ENCODE peak calls at places on chromosomes 4 and X, in nine cellular contexts. I, A, J, O, L, G, H, Z and X are unnamed samples.

GRCh38 chr4:76624271-76624681 is 189.2 kb downstream of the SHROOM3 start:
- DNase-seq in I (no peak), A (no peak), J (no peak), O (no peak), L (peak), G (peak), H (peak), Z (no peak), X (peak)

GRCh38 chrX:37755073-37755472 is 24.8 kb upstream of the CYBB start:
- DNase-seq in I (peak), A (no peak), J (no peak), O (no peak), L (no peak), G (no peak), H (no peak), Z (no peak), X (no peak)

GRCh38 chr4:145775406-145775805 is 95.5 kb downstream of the C4orf51 start:
- DNase-seq in I (no peak), A (no peak), J (no peak), O (no peak), L (no peak), G (no peak), H (no peak), Z (no peak), X (no peak)

GRCh38 chr4:26609398-26609797 is 25.5 kb downstream of the TBC1D19 start:
- DNase-seq in I (no peak), A (no peak), J (no peak), O (no peak), L (no peak), G (no peak), H (no peak), Z (no peak), X (no peak)

GRCh38 chr4:59612235-59612634 is 1587.9 kb upstream of the ADGRL3 start:
- DNase-seq in I (no peak), A (no peak), J (no peak), O (no peak), L (peak), G (no peak), H (no peak), Z (no peak), X (no peak)

GRCh38 chrX:100994352-100995281 is 25.1 kb downstream of the ARL13A start:
- DNase-seq in I (no peak), A (no peak), J (no peak), O (no peak), L (peak), G (no peak), H (no peak), Z (no peak), X (no peak)

GRCh38 chrX:103063918-103064434 is at the start of gene BEX1:
- DNase-seq in I (peak), A (no peak), J (peak), O (peak), L (no peak), G (peak), H (peak), Z (no peak), X (no peak)

GRCh38 chrX:22135994-22136684 is 104.0 kb downstream of the PHEX start:
- DNase-seq in I (no peak), A (no peak), J (no peak), O (no peak), L (peak), G (peak), H (no peak), Z (no peak), X (no peak)

GRCh38 chr4:4329496-4329895 is 39.4 kb downstream of the ZBTB49 start:
- DNase-seq in I (no peak), A (no peak), J (no peak), O (no peak), L (no peak), G (no peak), H (no peak), Z (no peak), X (peak)

GRCh38 chr4:156084312-156084811 is 130.7 kb upstream of the CTSO start:
- DNase-seq in I (no peak), A (no peak), J (no peak), O (no peak), L (no peak), G (no peak), H (no peak), Z (no peak), X (no peak)

GRCh38 chr4:111064342-111064993 is 441.6 kb upstream of the PITX2 start:
- DNase-seq in I (no peak), A (no peak), J (no peak), O (peak), L (peak), G (no peak), H (no peak), Z (no peak), X (no peak)

GRCh38 chr4:83894831-83895230 is 358.9 kb downstream of the GPAT3 start:
- DNase-seq in I (no peak), A (no peak), J (no peak), O (no peak), L (no peak), G (no peak), H (no peak), Z (no peak), X (no peak)

GRCh38 chr4:174461438-174462106 is 60.7 kb downstream of the HPGD start:
- DNase-seq in I (peak), A (no peak), J (no peak), O (no peak), L (no peak), G (no peak), H (no peak), Z (no peak), X (no peak)

GRCh38 chrX:43514820-43515219 is 141.3 kb upstream of the MAOA start:
- DNase-seq in I (no peak), A (no peak), J (no peak), O (no peak), L (no peak), G (no peak), H (no peak), Z (no peak), X (no peak)

GRCh38 chrX:50180073-50180940 is 20.5 kb downstream of the AKAP4 start:
- DNase-seq in I (no peak), A (no peak), J (no peak), O (no peak), L (no peak), G (peak), H (no peak), Z (no peak), X (no peak)

GRCh38 chr4:56641494-56642051 is 39.5 kb downstream of the HOPX start:
- DNase-seq in I (no peak), A (no peak), J (no peak), O (no peak), L (peak), G (no peak), H (no peak), Z (no peak), X (no peak)

GRCh38 chr4:25486171-25486570 is 109.1 kb downstream of the ANAPC4 start:
- DNase-seq in I (no peak), A (no peak), J (no peak), O (no peak), L (no peak), G (no peak), H (no peak), Z (no peak), X (no peak)

GRCh38 chr4:38753021-38753806 is 29.6 kb downstream of the TLR10 start:
- DNase-seq in I (peak), A (no peak), J (no peak), O (peak), L (peak), G (peak), H (peak), Z (peak), X (peak)

GRCh38 chr4:92514632-92515031 is 210.9 kb downstream of the GRID2 start:
- DNase-seq in I (no peak), A (no peak), J (no peak), O (no peak), L (no peak), G (no peak), H (no peak), Z (no peak), X (no peak)

GRCh38 chr4:107734120-107734519 is 14.1 kb upstream of the PAPSS1 start:
- DNase-seq in I (no peak), A (no peak), J (no peak), O (no peak), L (no peak), G (no peak), H (no peak), Z (no peak), X (no peak)

GRCh38 chr4:111601671-111602070 is 543.6 kb upstream of the FAM241A start:
- DNase-seq in I (no peak), A (no peak), J (no peak), O (no peak), L (peak), G (no peak), H (no peak), Z (no peak), X (no peak)

GRCh38 chr4:150087007-150087406 is 8.8 kb downstream of the DCLK2 start:
- DNase-seq in I (no peak), A (no peak), J (no peak), O (no peak), L (no peak), G (no peak), H (no peak), Z (no peak), X (no peak)

GRCh38 chr4:74370912-74371311 is 6.0 kb downstream of the EREG start:
- DNase-seq in I (peak), A (no peak), J (no peak), O (no peak), L (peak), G (peak), H (no peak), Z (no peak), X (no peak)

GRCh38 chr4:137125011-137125410 is 407.3 kb downstream of the PCDH18 start:
- DNase-seq in I (no peak), A (no peak), J (no peak), O (no peak), L (peak), G (no peak), H (no peak), Z (no peak), X (no peak)

GRCh38 chr4:23324291-23324690 is 565.6 kb downstream of the PPARGC1A start:
- DNase-seq in I (no peak), A (no peak), J (no peak), O (no peak), L (no peak), G (no peak), H (no peak), Z (no peak), X (no peak)

GRCh38 chr4:135186002-135186401 is 984.4 kb upstream of the PABPC4L start:
- DNase-seq in I (no peak), A (no peak), J (no peak), O (peak), L (no peak), G (no peak), H (no peak), Z (no peak), X (no peak)

GRCh38 chr4:165156906-165157305 is 44.2 kb upstream of the TMEM192 start:
- DNase-seq in I (no peak), A (no peak), J (no peak), O (no peak), L (no peak), G (no peak), H (no peak), Z (no peak), X (no peak)

GRCh38 chr4:31130930-31131329 is 410.8 kb downstream of the PCDH7 start:
- DNase-seq in I (no peak), A (no peak), J (no peak), O (no peak), L (no peak), G (no peak), H (no peak), Z (no peak), X (no peak)

GRCh38 chrX:123215397-123216089 is 31.5 kb downstream of the GRIA3 start:
- DNase-seq in I (no peak), A (no peak), J (no peak), O (no peak), L (no peak), G (peak), H (peak), Z (no peak), X (no peak)

GRCh38 chr4:6854098-6854744 is 55.4 kb upstream of the TBC1D14 start:
- DNase-seq in I (no peak), A (no peak), J (no peak), O (no peak), L (no peak), G (no peak), H (no peak), Z (no peak), X (no peak)

GRCh38 chr4:182449960-182450359 is 206.8 kb downstream of the TENM3 start:
- DNase-seq in I (no peak), A (no peak), J (no peak), O (no peak), L (no peak), G (no peak), H (no peak), Z (no peak), X (no peak)

GRCh38 chrX:7047951-7048350 is 99.6 kb upstream of the STS start:
- DNase-seq in I (no peak), A (no peak), J (no peak), O (no peak), L (no peak), G (no peak), H (no peak), Z (no peak), X (no peak)

GRCh38 chr4:85005865-85006377 is 39.4 kb upstream of the WDFY3 start:
- DNase-seq in I (no peak), A (no peak), J (no peak), O (no peak), L (peak), G (no peak), H (no peak), Z (no peak), X (no peak)

GRCh38 chrX:154539077-154539476 is 7.6 kb downstream of the G6PD start:
- DNase-seq in I (no peak), A (no peak), J (no peak), O (no peak), L (no peak), G (no peak), H (no peak), Z (no peak), X (no peak)

GRCh38 chr4:137524642-137525384 is 7.5 kb downstream of the PCDH18 start:
- DNase-seq in I (no peak), A (no peak), J (no peak), O (no peak), L (peak), G (no peak), H (no peak), Z (no peak), X (no peak)

GRCh38 chr4:183099537-183100297 is 660 bp downstream of the WWC2 start:
- DNase-seq in I (no peak), A (no peak), J (peak), O (no peak), L (no peak), G (peak), H (peak), Z (no peak), X (peak)

GRCh38 chr4:176548571-176548970 is 228.8 kb downstream of the SPCS3 start:
- DNase-seq in I (no peak), A (no peak), J (no peak), O (no peak), L (peak), G (no peak), H (no peak), Z (no peak), X (no peak)

GRCh38 chr4:20203508-20203907 is 48.2 kb upstream of the SLIT2 start:
- DNase-seq in I (no peak), A (no peak), J (no peak), O (no peak), L (peak), G (no peak), H (no peak), Z (no peak), X (peak)

GRCh38 chr4:4327652-4328121 is 37.6 kb downstream of the ZBTB49 start:
- DNase-seq in I (no peak), A (no peak), J (no peak), O (peak), L (no peak), G (peak), H (peak), Z (peak), X (no peak)

GRCh38 chrX:118824173-118824782 is 654 bp downstream of the ZCCHC12 start:
- DNase-seq in I (no peak), A (no peak), J (no peak), O (no peak), L (no peak), G (no peak), H (no peak), Z (no peak), X (no peak)
- H3K4me3 ChIP-seq in I (peak), A (no peak), J (peak), O (peak), L (no peak), G (peak), H (peak), Z (peak), X (no peak)

GRCh38 chrX:41145920-41146608 is 60.8 kb downstream of the USP9X start:
- DNase-seq in I (no peak), A (no peak), J (no peak), O (no peak), L (peak), G (no peak), H (no peak), Z (no peak), X (no peak)
- TF ChIP-seq CTCF in I (no peak), A (peak), J (no peak), O (no peak), L (peak), G (no peak), H (no peak), Z (no peak), X (no peak)

GRCh38 chr4:114396808-114397207 is 201.8 kb upstream of the UGT8 start:
- DNase-seq in I (no peak), A (no peak), J (no peak), O (no peak), L (no peak), G (no peak), H (no peak), Z (no peak), X (no peak)
- TF ChIP-seq POLR2A in I (no peak), A (no peak), J (no peak), O (no peak), L (no peak), G (no peak), H (no peak), Z (no peak), X (no peak)

DNA sequence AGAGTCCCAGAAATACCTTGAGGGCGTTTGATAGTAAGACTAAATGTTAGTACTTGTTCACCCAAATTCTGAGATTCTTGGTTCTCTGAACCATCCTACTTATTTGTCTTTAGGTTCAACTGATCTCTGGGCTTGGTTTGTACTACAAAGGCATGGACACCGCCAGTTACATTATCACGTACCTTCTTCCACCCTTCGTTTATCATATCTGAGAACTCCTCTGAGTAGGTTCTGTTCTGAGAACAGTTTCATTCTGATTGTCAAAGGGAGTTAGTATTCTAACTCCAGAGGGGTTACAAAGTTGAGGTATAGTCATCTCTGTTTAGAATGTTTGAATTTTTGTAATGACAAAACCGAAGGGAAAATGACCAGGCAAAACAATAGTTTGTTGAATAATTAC is 19.3 kb downstream of the ZFX start:
- DNase-seq in I (no peak), A (no peak), J (no peak), O (no peak), L (no peak), G (no peak), H (no peak), Z (no peak), X (no peak)
- H3K4me3 ChIP-seq in I (no peak), A (no peak), J (no peak), O (no peak), L (no peak), G (no peak), H (no peak), Z (no peak), X (no peak)

DNA sequence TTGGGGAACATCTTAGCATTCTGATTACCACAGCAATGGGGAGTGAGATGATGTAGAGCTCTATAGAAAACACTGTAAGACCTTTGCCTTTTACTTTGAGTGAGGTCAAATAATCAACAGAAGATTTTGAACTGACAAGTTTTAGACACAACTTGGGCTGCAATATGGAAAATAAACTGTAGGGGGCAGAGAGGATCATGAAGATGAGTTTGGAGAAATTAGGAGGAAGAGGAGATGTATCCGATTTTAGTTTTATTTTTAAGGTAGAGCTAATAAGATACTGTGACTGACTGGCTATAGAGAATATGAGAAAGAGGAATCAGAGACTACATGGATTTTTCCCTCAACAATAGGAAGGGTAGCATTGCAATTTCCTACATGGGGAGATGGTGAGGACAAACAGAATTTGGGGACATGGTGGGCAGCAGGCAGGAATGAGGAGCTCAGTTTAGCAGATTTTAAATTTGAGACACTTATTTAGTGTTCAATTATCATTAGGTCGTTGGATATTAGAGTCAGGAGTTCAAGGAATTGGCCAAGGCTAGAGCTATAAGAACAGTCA is 563.1 kb downstream of the INPP4B start:
- DNase-seq in I (no peak), A (no peak), J (no peak), O (no peak), L (no peak), G (peak), H (no peak), Z (no peak), X (no peak)
- TF ChIP-seq CTCF in I (peak), A (peak), J (peak), O (peak), L (peak), G (peak), H (peak), Z (peak), X (no peak)

DNA sequence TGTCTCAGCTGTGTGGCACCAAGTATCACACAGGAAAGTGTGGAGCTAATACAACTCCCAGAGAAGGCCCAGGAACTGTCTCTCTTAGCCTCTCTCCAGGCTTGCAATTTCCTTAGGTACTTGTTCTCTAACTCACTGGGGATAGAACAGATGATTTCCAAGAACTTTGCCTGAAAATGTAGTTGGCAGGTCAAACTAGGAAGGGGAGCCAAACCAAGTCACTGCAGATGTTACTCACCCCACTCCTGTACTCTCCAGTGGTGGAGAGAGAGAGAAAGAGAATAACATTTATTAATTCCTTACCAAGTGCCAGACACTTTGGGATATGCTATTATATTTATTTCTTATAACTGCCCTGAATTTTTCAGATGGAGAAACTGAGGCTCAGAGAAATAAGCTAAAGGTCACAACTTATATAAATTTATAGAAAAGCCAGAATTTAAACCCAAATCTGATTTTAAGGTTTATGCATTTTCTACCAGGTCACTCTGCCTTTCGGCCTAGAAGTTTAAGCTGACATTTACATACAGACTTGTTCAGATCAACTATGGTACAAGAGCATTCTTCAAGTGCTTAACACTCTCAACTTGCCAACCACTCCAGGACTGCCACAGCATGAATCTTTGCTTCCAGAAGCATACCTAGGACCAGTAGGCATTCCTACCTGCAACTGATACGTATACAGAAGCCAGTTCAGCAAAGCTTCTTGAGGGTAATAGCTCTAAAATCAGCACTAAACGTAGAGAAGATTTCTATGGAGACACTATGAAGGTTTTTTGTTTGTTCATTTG is 248.6 kb upstream of the ETNPPL start:
- DNase-seq in I (no peak), A (no peak), J (no peak), O (no peak), L (no peak), G (no peak), H (no peak), Z (no peak), X (no peak)
- TF ChIP-seq POLR2A in I (no peak), A (no peak), J (no peak), O (no peak), L (no peak), G (no peak), H (no peak), Z (no peak), X (no peak)

GRCh38 chr4:169664615-169665014 is 44.2 kb downstream of the CLCN3 start:
- DNase-seq in I (no peak), A (no peak), J (no peak), O (no peak), L (no peak), G (no peak), H (no peak), Z (no peak), X (no peak)
- H3K4me3 ChIP-seq in I (no peak), A (no peak), J (no peak), O (no peak), L (no peak), G (no peak), H (no peak), Z (no peak), X (no peak)

DNA sequence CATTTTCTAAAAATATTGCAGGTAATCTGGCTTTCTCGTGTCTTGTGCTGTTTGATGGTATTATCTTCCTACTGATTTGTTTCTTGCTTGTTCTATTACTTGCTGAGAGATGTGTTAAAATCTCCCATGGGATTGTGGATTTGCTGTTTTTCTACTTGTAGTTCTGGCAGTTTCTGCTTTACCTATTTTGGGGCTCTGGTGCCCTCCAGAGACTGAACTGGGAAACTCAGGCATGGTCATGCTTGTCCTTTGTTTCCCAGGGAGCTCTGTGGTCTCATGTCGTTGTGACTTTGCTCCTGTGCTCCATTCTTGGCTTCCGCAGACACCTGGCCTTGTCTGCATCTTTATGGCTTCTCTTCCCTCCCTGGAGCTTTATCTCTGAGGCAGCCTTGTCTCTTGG is 39.5 kb downstream of the NSD2 start:
- DNase-seq in I (peak), A (no peak), J (no peak), O (peak), L (peak), G (peak), H (no peak), Z (no peak), X (no peak)
- TF ChIP-seq CTCF in I (peak), A (peak), J (peak), O (peak), L (peak), G (peak), H (peak), Z (no peak), X (no peak)